ENCODE peak calls at places on chromosomes 1 and 21, in ten cellular contexts. One of them, this sample, is unnamed.

GRCh38 chr1:81550753-81551152 is 250.0 kb upstream of the ADGRL2 start:
- DNase-seq in astrocyte of the cerebellum: no peak
- DNase-seq in omental fat pad: no peak
- DNase-seq in neural crest cell: no peak
- DNase-seq in stimulated activated CD4-positive, alpha-beta T cell treated with anti-CD3 and anti-CD28 coated beads, Interleukin-2, amount 100 ng/mL, for 48 hours: no peak
- DNase-seq in astrocyte of the spinal cord: no peak
- DNase-seq in stimulated activated CD8-positive, alpha-beta memory T cell treated with anti-CD3 and anti-CD28 coated beads, Interleukin-15, amount 100 ng/mL, for 48 hours: no peak
- DNase-seq in GM13976: no peak
- DNase-seq in activated CD8-positive, alpha-beta T cell treated with anti-CD3 and anti-CD28 coated beads, Interleukin-2, amount 10 ng/mL, durations not matched to agents 7 days and 5 days: no peak
- DNase-seq in RWPE1: peak; percentile 72
- DNase-seq in this sample: no peak

GRCh38 chr1:10033359-10033845 is 644 bp downstream of the UBE4B start:
- DNase-seq in astrocyte of the cerebellum: no peak
- DNase-seq in omental fat pad: no peak
- DNase-seq in neural crest cell: no peak
- DNase-seq in stimulated activated CD4-positive, alpha-beta T cell treated with anti-CD3 and anti-CD28 coated beads, Interleukin-2, amount 100 ng/mL, for 48 hours: peak; percentile 9
- DNase-seq in astrocyte of the spinal cord: peak; percentile 38
- DNase-seq in stimulated activated CD8-positive, alpha-beta memory T cell treated with anti-CD3 and anti-CD28 coated beads, Interleukin-15, amount 100 ng/mL, for 48 hours: peak; percentile 1
- DNase-seq in GM13976: no peak
- DNase-seq in activated CD8-positive, alpha-beta T cell treated with anti-CD3 and anti-CD28 coated beads, Interleukin-2, amount 10 ng/mL, durations not matched to agents 7 days and 5 days: peak; percentile 35
- DNase-seq in RWPE1: peak; percentile 36
- DNase-seq in this sample: no peak

GRCh38 chr1:117886101-117886795 is 43.2 kb downstream of the GDAP2 start:
- DNase-seq in astrocyte of the cerebellum: no peak
- DNase-seq in omental fat pad: no peak
- DNase-seq in neural crest cell: no peak
- DNase-seq in stimulated activated CD4-positive, alpha-beta T cell treated with anti-CD3 and anti-CD28 coated beads, Interleukin-2, amount 100 ng/mL, for 48 hours: no peak
- DNase-seq in astrocyte of the spinal cord: peak; percentile 35
- DNase-seq in stimulated activated CD8-positive, alpha-beta memory T cell treated with anti-CD3 and anti-CD28 coated beads, Interleukin-15, amount 100 ng/mL, for 48 hours: no peak
- DNase-seq in GM13976: no peak
- DNase-seq in activated CD8-positive, alpha-beta T cell treated with anti-CD3 and anti-CD28 coated beads, Interleukin-2, amount 10 ng/mL, durations not matched to agents 7 days and 5 days: no peak
- DNase-seq in RWPE1: no peak
- DNase-seq in this sample: no peak

GRCh38 chr1:89682630-89683029 is 49.7 kb downstream of the LRRC8C start:
- DNase-seq in astrocyte of the cerebellum: no peak
- DNase-seq in omental fat pad: no peak
- DNase-seq in neural crest cell: no peak
- DNase-seq in stimulated activated CD4-positive, alpha-beta T cell treated with anti-CD3 and anti-CD28 coated beads, Interleukin-2, amount 100 ng/mL, for 48 hours: no peak
- DNase-seq in astrocyte of the spinal cord: no peak
- DNase-seq in stimulated activated CD8-positive, alpha-beta memory T cell treated with anti-CD3 and anti-CD28 coated beads, Interleukin-15, amount 100 ng/mL, for 48 hours: no peak
- DNase-seq in GM13976: no peak
- DNase-seq in activated CD8-positive, alpha-beta T cell treated with anti-CD3 and anti-CD28 coated beads, Interleukin-2, amount 10 ng/mL, durations not matched to agents 7 days and 5 days: no peak
- DNase-seq in RWPE1: no peak
- DNase-seq in this sample: no peak

GRCh38 chr1:208025036-208025435 is 114.1 kb upstream of the CD34 start:
- DNase-seq in astrocyte of the cerebellum: peak; percentile 83
- DNase-seq in omental fat pad: no peak
- DNase-seq in neural crest cell: no peak
- DNase-seq in stimulated activated CD4-positive, alpha-beta T cell treated with anti-CD3 and anti-CD28 coated beads, Interleukin-2, amount 100 ng/mL, for 48 hours: no peak
- DNase-seq in astrocyte of the spinal cord: peak; percentile 71
- DNase-seq in stimulated activated CD8-positive, alpha-beta memory T cell treated with anti-CD3 and anti-CD28 coated beads, Interleukin-15, amount 100 ng/mL, for 48 hours: no peak
- DNase-seq in GM13976: no peak
- DNase-seq in activated CD8-positive, alpha-beta T cell treated with anti-CD3 and anti-CD28 coated beads, Interleukin-2, amount 10 ng/mL, durations not matched to agents 7 days and 5 days: no peak
- DNase-seq in RWPE1: no peak
- DNase-seq in this sample: no peak

GRCh38 chr1:27536767-27537166 is 46.8 kb upstream of the WASF2 start:
- DNase-seq in astrocyte of the cerebellum: peak; percentile 84
- DNase-seq in omental fat pad: no peak
- DNase-seq in neural crest cell: no peak
- DNase-seq in stimulated activated CD4-positive, alpha-beta T cell treated with anti-CD3 and anti-CD28 coated beads, Interleukin-2, amount 100 ng/mL, for 48 hours: no peak
- DNase-seq in astrocyte of the spinal cord: peak; percentile 93
- DNase-seq in stimulated activated CD8-positive, alpha-beta memory T cell treated with anti-CD3 and anti-CD28 coated beads, Interleukin-15, amount 100 ng/mL, for 48 hours: no peak
- DNase-seq in GM13976: no peak
- DNase-seq in activated CD8-positive, alpha-beta T cell treated with anti-CD3 and anti-CD28 coated beads, Interleukin-2, amount 10 ng/mL, durations not matched to agents 7 days and 5 days: no peak
- DNase-seq in RWPE1: no peak
- DNase-seq in this sample: no peak

GRCh38 chr1:4133541-4133940 is 233.5 kb upstream of the C1orf174 start:
- DNase-seq in astrocyte of the cerebellum: no peak
- DNase-seq in omental fat pad: no peak
- DNase-seq in neural crest cell: no peak
- DNase-seq in stimulated activated CD4-positive, alpha-beta T cell treated with anti-CD3 and anti-CD28 coated beads, Interleukin-2, amount 100 ng/mL, for 48 hours: no peak
- DNase-seq in astrocyte of the spinal cord: no peak
- DNase-seq in stimulated activated CD8-positive, alpha-beta memory T cell treated with anti-CD3 and anti-CD28 coated beads, Interleukin-15, amount 100 ng/mL, for 48 hours: no peak
- DNase-seq in GM13976: no peak
- DNase-seq in activated CD8-positive, alpha-beta T cell treated with anti-CD3 and anti-CD28 coated beads, Interleukin-2, amount 10 ng/mL, durations not matched to agents 7 days and 5 days: no peak
- DNase-seq in RWPE1: no peak
- DNase-seq in this sample: no peak

GRCh38 chr1:206967096-206967851 is 3.0 kb downstream of the FCAMR start:
- DNase-seq in astrocyte of the cerebellum: no peak
- DNase-seq in omental fat pad: no peak
- DNase-seq in neural crest cell: no peak
- DNase-seq in stimulated activated CD4-positive, alpha-beta T cell treated with anti-CD3 and anti-CD28 coated beads, Interleukin-2, amount 100 ng/mL, for 48 hours: no peak
- DNase-seq in astrocyte of the spinal cord: peak; percentile 14
- DNase-seq in stimulated activated CD8-positive, alpha-beta memory T cell treated with anti-CD3 and anti-CD28 coated beads, Interleukin-15, amount 100 ng/mL, for 48 hours: no peak
- DNase-seq in GM13976: no peak
- DNase-seq in activated CD8-positive, alpha-beta T cell treated with anti-CD3 and anti-CD28 coated beads, Interleukin-2, amount 10 ng/mL, durations not matched to agents 7 days and 5 days: no peak
- DNase-seq in RWPE1: no peak
- DNase-seq in this sample: no peak

GRCh38 chr1:103109291-103109920 is 1.1 kb upstream of the COL11A1 start:
- DNase-seq in astrocyte of the cerebellum: no peak
- DNase-seq in omental fat pad: no peak
- DNase-seq in neural crest cell: no peak
- DNase-seq in stimulated activated CD4-positive, alpha-beta T cell treated with anti-CD3 and anti-CD28 coated beads, Interleukin-2, amount 100 ng/mL, for 48 hours: no peak
- DNase-seq in astrocyte of the spinal cord: no peak
- DNase-seq in stimulated activated CD8-positive, alpha-beta memory T cell treated with anti-CD3 and anti-CD28 coated beads, Interleukin-15, amount 100 ng/mL, for 48 hours: no peak
- DNase-seq in GM13976: no peak
- DNase-seq in activated CD8-positive, alpha-beta T cell treated with anti-CD3 and anti-CD28 coated beads, Interleukin-2, amount 10 ng/mL, durations not matched to agents 7 days and 5 days: no peak
- DNase-seq in RWPE1: no peak
- DNase-seq in this sample: no peak

GRCh38 chr1:175742790-175743459 is 470 bp downstream of the TNR start:
- DNase-seq in astrocyte of the cerebellum: no peak
- DNase-seq in omental fat pad: no peak
- DNase-seq in neural crest cell: peak; percentile 6
- DNase-seq in stimulated activated CD4-positive, alpha-beta T cell treated with anti-CD3 and anti-CD28 coated beads, Interleukin-2, amount 100 ng/mL, for 48 hours: no peak
- DNase-seq in astrocyte of the spinal cord: peak; percentile 9
- DNase-seq in stimulated activated CD8-positive, alpha-beta memory T cell treated with anti-CD3 and anti-CD28 coated beads, Interleukin-15, amount 100 ng/mL, for 48 hours: no peak
- DNase-seq in GM13976: no peak
- DNase-seq in activated CD8-positive, alpha-beta T cell treated with anti-CD3 and anti-CD28 coated beads, Interleukin-2, amount 10 ng/mL, durations not matched to agents 7 days and 5 days: no peak
- DNase-seq in RWPE1: peak; percentile 24
- DNase-seq in this sample: no peak

GRCh38 chr21:41410361-41410760 is 15.7 kb upstream of the MX1 start:
- DNase-seq in astrocyte of the cerebellum: peak; percentile 39
- DNase-seq in omental fat pad: no peak
- DNase-seq in neural crest cell: no peak
- DNase-seq in stimulated activated CD4-positive, alpha-beta T cell treated with anti-CD3 and anti-CD28 coated beads, Interleukin-2, amount 100 ng/mL, for 48 hours: no peak
- DNase-seq in astrocyte of the spinal cord: no peak
- DNase-seq in stimulated activated CD8-positive, alpha-beta memory T cell treated with anti-CD3 and anti-CD28 coated beads, Interleukin-15, amount 100 ng/mL, for 48 hours: no peak
- DNase-seq in GM13976: no peak
- DNase-seq in activated CD8-positive, alpha-beta T cell treated with anti-CD3 and anti-CD28 coated beads, Interleukin-2, amount 10 ng/mL, durations not matched to agents 7 days and 5 days: no peak
- DNase-seq in RWPE1: no peak
- DNase-seq in this sample: no peak

GRCh38 chr1:15222653-15223303 is 24.2 kb upstream of the FHAD1 start:
- DNase-seq in astrocyte of the cerebellum: no peak
- DNase-seq in omental fat pad: no peak
- DNase-seq in neural crest cell: no peak
- DNase-seq in stimulated activated CD4-positive, alpha-beta T cell treated with anti-CD3 and anti-CD28 coated beads, Interleukin-2, amount 100 ng/mL, for 48 hours: no peak
- DNase-seq in astrocyte of the spinal cord: no peak
- DNase-seq in stimulated activated CD8-positive, alpha-beta memory T cell treated with anti-CD3 and anti-CD28 coated beads, Interleukin-15, amount 100 ng/mL, for 48 hours: no peak
- DNase-seq in GM13976: no peak
- DNase-seq in activated CD8-positive, alpha-beta T cell treated with anti-CD3 and anti-CD28 coated beads, Interleukin-2, amount 10 ng/mL, durations not matched to agents 7 days and 5 days: no peak
- DNase-seq in RWPE1: no peak
- DNase-seq in this sample: no peak

GRCh38 chr1:115976062-115976899 is at the start of gene SLC22A15:
- DNase-seq in astrocyte of the cerebellum: no peak
- DNase-seq in omental fat pad: no peak
- DNase-seq in neural crest cell: peak; percentile 37
- DNase-seq in stimulated activated CD4-positive, alpha-beta T cell treated with anti-CD3 and anti-CD28 coated beads, Interleukin-2, amount 100 ng/mL, for 48 hours: peak; percentile 21
- DNase-seq in astrocyte of the spinal cord: peak; percentile 18
- DNase-seq in stimulated activated CD8-positive, alpha-beta memory T cell treated with anti-CD3 and anti-CD28 coated beads, Interleukin-15, amount 100 ng/mL, for 48 hours: peak; percentile 11
- DNase-seq in GM13976: peak; percentile 74
- DNase-seq in activated CD8-positive, alpha-beta T cell treated with anti-CD3 and anti-CD28 coated beads, Interleukin-2, amount 10 ng/mL, durations not matched to agents 7 days and 5 days: peak; percentile 62
- DNase-seq in RWPE1: peak; percentile 49
- DNase-seq in this sample: peak; percentile 64

GRCh38 chr1:61110587-61110986 is 28.2 kb downstream of the NFIA start:
- DNase-seq in astrocyte of the cerebellum: no peak
- DNase-seq in omental fat pad: no peak
- DNase-seq in neural crest cell: no peak
- DNase-seq in stimulated activated CD4-positive, alpha-beta T cell treated with anti-CD3 and anti-CD28 coated beads, Interleukin-2, amount 100 ng/mL, for 48 hours: no peak
- DNase-seq in astrocyte of the spinal cord: no peak
- DNase-seq in stimulated activated CD8-positive, alpha-beta memory T cell treated with anti-CD3 and anti-CD28 coated beads, Interleukin-15, amount 100 ng/mL, for 48 hours: no peak
- DNase-seq in GM13976: no peak
- DNase-seq in activated CD8-positive, alpha-beta T cell treated with anti-CD3 and anti-CD28 coated beads, Interleukin-2, amount 10 ng/mL, durations not matched to agents 7 days and 5 days: no peak
- DNase-seq in RWPE1: no peak
- DNase-seq in this sample: no peak

GRCh38 chr21:25776440-25776839 is 41.7 kb downstream of the GABPA start:
- DNase-seq in astrocyte of the cerebellum: no peak
- DNase-seq in omental fat pad: no peak
- DNase-seq in neural crest cell: no peak
- DNase-seq in stimulated activated CD4-positive, alpha-beta T cell treated with anti-CD3 and anti-CD28 coated beads, Interleukin-2, amount 100 ng/mL, for 48 hours: no peak
- DNase-seq in astrocyte of the spinal cord: no peak
- DNase-seq in stimulated activated CD8-positive, alpha-beta memory T cell treated with anti-CD3 and anti-CD28 coated beads, Interleukin-15, amount 100 ng/mL, for 48 hours: no peak
- DNase-seq in GM13976: no peak
- DNase-seq in activated CD8-positive, alpha-beta T cell treated with anti-CD3 and anti-CD28 coated beads, Interleukin-2, amount 10 ng/mL, durations not matched to agents 7 days and 5 days: no peak
- DNase-seq in RWPE1: no peak
- DNase-seq in this sample: no peak

GRCh38 chr1:39872698-39873097 is 10.6 kb downstream of the TRIT1 start:
- DNase-seq in astrocyte of the cerebellum: no peak
- DNase-seq in omental fat pad: no peak
- DNase-seq in neural crest cell: no peak
- DNase-seq in stimulated activated CD4-positive, alpha-beta T cell treated with anti-CD3 and anti-CD28 coated beads, Interleukin-2, amount 100 ng/mL, for 48 hours: no peak
- DNase-seq in astrocyte of the spinal cord: no peak
- DNase-seq in stimulated activated CD8-positive, alpha-beta memory T cell treated with anti-CD3 and anti-CD28 coated beads, Interleukin-15, amount 100 ng/mL, for 48 hours: no peak
- DNase-seq in GM13976: no peak
- DNase-seq in activated CD8-positive, alpha-beta T cell treated with anti-CD3 and anti-CD28 coated beads, Interleukin-2, amount 10 ng/mL, durations not matched to agents 7 days and 5 days: no peak
- DNase-seq in RWPE1: no peak
- DNase-seq in this sample: no peak

GRCh38 chr1:193458628-193459027 is 272.2 kb upstream of the B3GALT2 start:
- DNase-seq in astrocyte of the cerebellum: no peak
- DNase-seq in omental fat pad: no peak
- DNase-seq in neural crest cell: no peak
- DNase-seq in stimulated activated CD4-positive, alpha-beta T cell treated with anti-CD3 and anti-CD28 coated beads, Interleukin-2, amount 100 ng/mL, for 48 hours: no peak
- DNase-seq in astrocyte of the spinal cord: no peak
- DNase-seq in stimulated activated CD8-positive, alpha-beta memory T cell treated with anti-CD3 and anti-CD28 coated beads, Interleukin-15, amount 100 ng/mL, for 48 hours: no peak
- DNase-seq in GM13976: no peak
- DNase-seq in activated CD8-positive, alpha-beta T cell treated with anti-CD3 and anti-CD28 coated beads, Interleukin-2, amount 10 ng/mL, durations not matched to agents 7 days and 5 days: no peak
- DNase-seq in RWPE1: no peak
- DNase-seq in this sample: no peak

GRCh38 chr1:2496087-2496622 is 20.1 kb downstream of the PLCH2 start:
- DNase-seq in astrocyte of the cerebellum: no peak
- DNase-seq in omental fat pad: no peak
- DNase-seq in neural crest cell: no peak
- DNase-seq in stimulated activated CD4-positive, alpha-beta T cell treated with anti-CD3 and anti-CD28 coated beads, Interleukin-2, amount 100 ng/mL, for 48 hours: no peak
- DNase-seq in astrocyte of the spinal cord: no peak
- DNase-seq in stimulated activated CD8-positive, alpha-beta memory T cell treated with anti-CD3 and anti-CD28 coated beads, Interleukin-15, amount 100 ng/mL, for 48 hours: no peak
- DNase-seq in GM13976: peak; percentile 68
- DNase-seq in activated CD8-positive, alpha-beta T cell treated with anti-CD3 and anti-CD28 coated beads, Interleukin-2, amount 10 ng/mL, durations not matched to agents 7 days and 5 days: peak; percentile 57
- DNase-seq in RWPE1: no peak
- DNase-seq in this sample: no peak

GRCh38 chr1:61797045-61797755 is 54.9 kb downstream of the PATJ start:
- DNase-seq in astrocyte of the cerebellum: peak; percentile 48
- DNase-seq in omental fat pad: no peak
- DNase-seq in neural crest cell: no peak
- DNase-seq in stimulated activated CD4-positive, alpha-beta T cell treated with anti-CD3 and anti-CD28 coated beads, Interleukin-2, amount 100 ng/mL, for 48 hours: no peak
- DNase-seq in astrocyte of the spinal cord: peak; percentile 53
- DNase-seq in stimulated activated CD8-positive, alpha-beta memory T cell treated with anti-CD3 and anti-CD28 coated beads, Interleukin-15, amount 100 ng/mL, for 48 hours: no peak
- DNase-seq in GM13976: no peak
- DNase-seq in activated CD8-positive, alpha-beta T cell treated with anti-CD3 and anti-CD28 coated beads, Interleukin-2, amount 10 ng/mL, durations not matched to agents 7 days and 5 days: no peak
- DNase-seq in RWPE1: no peak
- DNase-seq in this sample: no peak

GRCh38 chr1:32178380-32179192 is 889 bp upstream of the TXLNA start:
- DNase-seq in astrocyte of the cerebellum: no peak
- DNase-seq in omental fat pad: no peak
- DNase-seq in neural crest cell: no peak
- DNase-seq in stimulated activated CD4-positive, alpha-beta T cell treated with anti-CD3 and anti-CD28 coated beads, Interleukin-2, amount 100 ng/mL, for 48 hours: no peak
- DNase-seq in astrocyte of the spinal cord: no peak
- DNase-seq in stimulated activated CD8-positive, alpha-beta memory T cell treated with anti-CD3 and anti-CD28 coated beads, Interleukin-15, amount 100 ng/mL, for 48 hours: no peak
- DNase-seq in GM13976: no peak
- DNase-seq in activated CD8-positive, alpha-beta T cell treated with anti-CD3 and anti-CD28 coated beads, Interleukin-2, amount 10 ng/mL, durations not matched to agents 7 days and 5 days: no peak
- DNase-seq in RWPE1: no peak
- DNase-seq in this sample: no peak

GRCh38 chr1:117572546-117572945 is 33.3 kb upstream of the TENT5C start:
- DNase-seq in astrocyte of the cerebellum: no peak
- DNase-seq in omental fat pad: no peak
- DNase-seq in neural crest cell: no peak
- DNase-seq in stimulated activated CD4-positive, alpha-beta T cell treated with anti-CD3 and anti-CD28 coated beads, Interleukin-2, amount 100 ng/mL, for 48 hours: no peak
- DNase-seq in astrocyte of the spinal cord: no peak
- DNase-seq in stimulated activated CD8-positive, alpha-beta memory T cell treated with anti-CD3 and anti-CD28 coated beads, Interleukin-15, amount 100 ng/mL, for 48 hours: no peak
- DNase-seq in GM13976: no peak
- DNase-seq in activated CD8-positive, alpha-beta T cell treated with anti-CD3 and anti-CD28 coated beads, Interleukin-2, amount 10 ng/mL, durations not matched to agents 7 days and 5 days: peak; percentile 57
- DNase-seq in RWPE1: no peak
- DNase-seq in this sample: no peak

GRCh38 chr1:205933672-205934618 is 9.3 kb downstream of the SLC26A9 start:
- DNase-seq in astrocyte of the cerebellum: no peak
- DNase-seq in omental fat pad: no peak
- DNase-seq in neural crest cell: no peak
- DNase-seq in stimulated activated CD4-positive, alpha-beta T cell treated with anti-CD3 and anti-CD28 coated beads, Interleukin-2, amount 100 ng/mL, for 48 hours: no peak
- DNase-seq in astrocyte of the spinal cord: peak; percentile 77
- DNase-seq in stimulated activated CD8-positive, alpha-beta memory T cell treated with anti-CD3 and anti-CD28 coated beads, Interleukin-15, amount 100 ng/mL, for 48 hours: no peak
- DNase-seq in GM13976: no peak
- DNase-seq in activated CD8-positive, alpha-beta T cell treated with anti-CD3 and anti-CD28 coated beads, Interleukin-2, amount 10 ng/mL, durations not matched to agents 7 days and 5 days: no peak
- DNase-seq in RWPE1: peak; percentile 85
- DNase-seq in this sample: no peak

GRCh38 chr1:4972761-4973320 is 318.4 kb downstream of the AJAP1 start:
- DNase-seq in astrocyte of the cerebellum: no peak
- DNase-seq in omental fat pad: no peak
- DNase-seq in neural crest cell: no peak
- DNase-seq in stimulated activated CD4-positive, alpha-beta T cell treated with anti-CD3 and anti-CD28 coated beads, Interleukin-2, amount 100 ng/mL, for 48 hours: no peak
- DNase-seq in astrocyte of the spinal cord: no peak
- DNase-seq in stimulated activated CD8-positive, alpha-beta memory T cell treated with anti-CD3 and anti-CD28 coated beads, Interleukin-15, amount 100 ng/mL, for 48 hours: no peak
- DNase-seq in GM13976: no peak
- DNase-seq in activated CD8-positive, alpha-beta T cell treated with anti-CD3 and anti-CD28 coated beads, Interleukin-2, amount 10 ng/mL, durations not matched to agents 7 days and 5 days: no peak
- DNase-seq in RWPE1: no peak
- DNase-seq in this sample: no peak

GRCh38 chr1:101136739-101137138 is 100.1 kb upstream of the S1PR1 start:
- DNase-seq in astrocyte of the cerebellum: no peak
- DNase-seq in omental fat pad: no peak
- DNase-seq in neural crest cell: no peak
- DNase-seq in stimulated activated CD4-positive, alpha-beta T cell treated with anti-CD3 and anti-CD28 coated beads, Interleukin-2, amount 100 ng/mL, for 48 hours: no peak
- DNase-seq in astrocyte of the spinal cord: peak; percentile 46
- DNase-seq in stimulated activated CD8-positive, alpha-beta memory T cell treated with anti-CD3 and anti-CD28 coated beads, Interleukin-15, amount 100 ng/mL, for 48 hours: no peak
- DNase-seq in GM13976: no peak
- DNase-seq in activated CD8-positive, alpha-beta T cell treated with anti-CD3 and anti-CD28 coated beads, Interleukin-2, amount 10 ng/mL, durations not matched to agents 7 days and 5 days: peak; percentile 56
- DNase-seq in RWPE1: no peak
- DNase-seq in this sample: no peak

GRCh38 chr1:99429754-99430153 is 165.5 kb downstream of the PLPPR4 start:
- DNase-seq in astrocyte of the cerebellum: no peak
- DNase-seq in omental fat pad: no peak
- DNase-seq in neural crest cell: no peak
- DNase-seq in stimulated activated CD4-positive, alpha-beta T cell treated with anti-CD3 and anti-CD28 coated beads, Interleukin-2, amount 100 ng/mL, for 48 hours: no peak
- DNase-seq in astrocyte of the spinal cord: no peak
- DNase-seq in stimulated activated CD8-positive, alpha-beta memory T cell treated with anti-CD3 and anti-CD28 coated beads, Interleukin-15, amount 100 ng/mL, for 48 hours: no peak
- DNase-seq in GM13976: no peak
- DNase-seq in activated CD8-positive, alpha-beta T cell treated with anti-CD3 and anti-CD28 coated beads, Interleukin-2, amount 10 ng/mL, durations not matched to agents 7 days and 5 days: no peak
- DNase-seq in RWPE1: no peak
- DNase-seq in this sample: no peak

GRCh38 chr1:24303600-24303999 is 15.6 kb upstream of the GRHL3 start:
- DNase-seq in astrocyte of the cerebellum: no peak
- DNase-seq in omental fat pad: no peak
- DNase-seq in neural crest cell: no peak
- DNase-seq in stimulated activated CD4-positive, alpha-beta T cell treated with anti-CD3 and anti-CD28 coated beads, Interleukin-2, amount 100 ng/mL, for 48 hours: no peak
- DNase-seq in astrocyte of the spinal cord: no peak
- DNase-seq in stimulated activated CD8-positive, alpha-beta memory T cell treated with anti-CD3 and anti-CD28 coated beads, Interleukin-15, amount 100 ng/mL, for 48 hours: no peak
- DNase-seq in GM13976: no peak
- DNase-seq in activated CD8-positive, alpha-beta T cell treated with anti-CD3 and anti-CD28 coated beads, Interleukin-2, amount 10 ng/mL, durations not matched to agents 7 days and 5 days: no peak
- DNase-seq in RWPE1: no peak
- DNase-seq in this sample: no peak

GRCh38 chr1:183040600-183040999 is 17.4 kb downstream of the LAMC1 start:
- DNase-seq in astrocyte of the cerebellum: no peak
- DNase-seq in omental fat pad: no peak
- DNase-seq in neural crest cell: no peak
- DNase-seq in stimulated activated CD4-positive, alpha-beta T cell treated with anti-CD3 and anti-CD28 coated beads, Interleukin-2, amount 100 ng/mL, for 48 hours: no peak
- DNase-seq in astrocyte of the spinal cord: peak; percentile 47
- DNase-seq in stimulated activated CD8-positive, alpha-beta memory T cell treated with anti-CD3 and anti-CD28 coated beads, Interleukin-15, amount 100 ng/mL, for 48 hours: no peak
- DNase-seq in GM13976: no peak
- DNase-seq in activated CD8-positive, alpha-beta T cell treated with anti-CD3 and anti-CD28 coated beads, Interleukin-2, amount 10 ng/mL, durations not matched to agents 7 days and 5 days: no peak
- DNase-seq in RWPE1: no peak
- DNase-seq in this sample: no peak

GRCh38 chr1:202291961-202292712 is 49.6 kb downstream of the UBE2T start:
- DNase-seq in astrocyte of the cerebellum: peak; percentile 94
- DNase-seq in omental fat pad: no peak
- DNase-seq in neural crest cell: no peak
- DNase-seq in stimulated activated CD4-positive, alpha-beta T cell treated with anti-CD3 and anti-CD28 coated beads, Interleukin-2, amount 100 ng/mL, for 48 hours: no peak
- DNase-seq in astrocyte of the spinal cord: peak; percentile 91
- DNase-seq in stimulated activated CD8-positive, alpha-beta memory T cell treated with anti-CD3 and anti-CD28 coated beads, Interleukin-15, amount 100 ng/mL, for 48 hours: no peak
- DNase-seq in GM13976: no peak
- DNase-seq in activated CD8-positive, alpha-beta T cell treated with anti-CD3 and anti-CD28 coated beads, Interleukin-2, amount 10 ng/mL, durations not matched to agents 7 days and 5 days: no peak
- DNase-seq in RWPE1: peak; percentile 98
- DNase-seq in this sample: no peak